ENCODE peak calls at places on chromosomes 13 and 19, in nine cellular contexts. X, A, H, K, V, Q, F, Z and E are unnamed samples.
A peak's percentile ranks its signal among the peaks of the same experiment; 100 is the strongest.

GRCh38 chr13:78993792-78994191 is 334.8 kb upstream of the OBI1 start:
- DNase-seq in X (no peak), A (no peak), H (no peak), K (no peak), V (no peak), Q (no peak), F (no peak), Z (no peak), E (no peak)

GRCh38 chr19:45128806-45129205 is 32.0 kb downstream of the NKPD1 start:
- DNase-seq in X (no peak), A (no peak), H (no peak), K (no peak), V (no peak), Q (no peak), F (no peak), Z (no peak), E (no peak)

GRCh38 chr19:47762615-47763308 is 15.7 kb upstream of the SELENOW start:
- DNase-seq in X (no peak), A (no peak), H (no peak), K (peak; percentile 72), V (no peak), Q (peak; percentile 82), F (no peak), Z (peak; percentile 51), E (peak; percentile 46)

GRCh38 chr19:1244693-1245451 is 3.3 kb downstream of the ATP5F1D start:
- DNase-seq in X (peak; percentile 91), A (peak; percentile 73), H (no peak), K (peak; percentile 90), V (no peak), Q (peak; percentile 95), F (no peak), Z (no peak), E (peak; percentile 87)

GRCh38 chr13:46297338-46297737 is 85.6 kb downstream of the LRRC63 start:
- DNase-seq in X (no peak), A (no peak), H (no peak), K (no peak), V (no peak), Q (no peak), F (no peak), Z (no peak), E (no peak)

GRCh38 chr19:55179570-55180484 is at the start of gene SYT5:
- DNase-seq in X (peak; percentile 62), A (peak; percentile 55), H (no peak), K (no peak), V (peak; percentile 42), Q (peak; percentile 77), F (peak; percentile 86), Z (peak; percentile 89), E (peak; percentile 33)

GRCh38 chr19:16197188-16197621 is 506 bp upstream of the AP1M1 start:
- DNase-seq in X (peak; percentile 99), A (no peak), H (no peak), K (no peak), V (no peak), Q (no peak), F (no peak), Z (no peak), E (no peak)

GRCh38 chr19:16040642-16041041 is 35.7 kb upstream of the TPM4 start:
- DNase-seq in X (peak; percentile 74), A (no peak), H (no peak), K (no peak), V (no peak), Q (no peak), F (no peak), Z (no peak), E (no peak)

GRCh38 chr19:35777411-35777841 is 2.1 kb downstream of the ARHGAP33 start:
- DNase-seq in X (no peak), A (no peak), H (no peak), K (peak; percentile 69), V (no peak), Q (no peak), F (no peak), Z (peak; percentile 75), E (no peak)

GRCh38 chr19:55325172-55325571 is at the start of gene TMEM150B:
- DNase-seq in X (no peak), A (no peak), H (no peak), K (no peak), V (no peak), Q (peak; percentile 67), F (no peak), Z (no peak), E (no peak)

GRCh38 chr13:36919206-36919832 is 719 bp downstream of the SMAD9 start:
- DNase-seq in X (no peak), A (peak; percentile 12), H (no peak), K (peak; percentile 78), V (no peak), Q (peak; percentile 84), F (peak; percentile 75), Z (peak; percentile 79), E (peak; percentile 37)

GRCh38 chr13:55190996-55191395 is 1949.7 kb upstream of the PRR20A start:
- DNase-seq in X (no peak), A (no peak), H (no peak), K (no peak), V (no peak), Q (no peak), F (no peak), Z (no peak), E (no peak)

DNA sequence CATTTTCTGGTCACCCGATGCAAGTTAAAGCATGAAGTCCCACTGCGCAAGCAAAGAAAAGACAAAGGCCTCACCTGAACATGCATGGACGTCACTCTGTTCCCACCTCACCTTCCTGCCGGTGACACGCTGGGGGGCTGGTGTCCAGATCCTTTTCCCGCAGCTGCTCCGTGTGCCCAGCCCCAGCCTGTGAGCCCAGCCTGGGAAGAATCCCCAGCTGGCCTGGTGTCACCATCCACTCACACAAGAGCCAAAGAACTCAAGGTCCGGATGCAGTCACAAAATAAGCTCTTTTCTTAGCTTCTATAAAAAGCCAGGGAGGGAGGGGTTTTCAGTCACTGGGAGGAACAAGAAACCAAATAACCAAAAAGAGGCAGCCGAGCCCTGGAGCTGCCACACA is 249.9 kb downstream of the COL4A1 start:
- DNase-seq in X (no peak), A (no peak), H (no peak), K (no peak), V (no peak), Q (no peak), F (no peak), Z (no peak), E (no peak)
- H3K27ac ChIP-seq in X (no peak overlapping the region), A (no peak overlapping the region), H (no peak overlapping the region), K (peak overlapping the region; percentile 81), V (no peak overlapping the region), Q (no peak overlapping the region), F (no peak overlapping the region), Z (no peak overlapping the region), E (no peak overlapping the region)

DNA sequence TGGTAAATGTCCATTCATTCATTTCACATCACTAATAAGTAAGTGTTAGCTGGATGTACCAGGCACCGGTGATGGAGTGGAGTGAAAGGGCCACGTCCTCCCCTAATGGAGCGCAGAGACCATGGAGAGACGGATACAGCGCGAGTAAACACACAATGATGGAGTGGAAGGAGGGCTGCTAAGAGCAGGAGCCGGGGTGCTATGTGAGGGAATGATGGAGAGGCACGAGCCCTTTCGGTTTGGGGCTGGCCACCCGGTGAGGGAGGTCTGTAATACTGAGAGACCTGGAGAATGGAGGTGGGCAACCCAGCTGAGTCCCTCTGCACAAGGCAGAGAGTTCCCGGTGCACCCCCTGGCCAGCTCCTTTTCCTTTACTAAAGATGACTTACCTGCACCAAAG is 53.7 kb downstream of the PEPD start:
- DNase-seq in X (no peak), A (no peak), H (no peak), K (peak; percentile 34), V (no peak), Q (no peak), F (no peak), Z (peak; percentile 35), E (no peak)
- H3K4me3 ChIP-seq in X (no peak overlapping the region), A (no peak overlapping the region), H (no peak overlapping the region), K (no peak overlapping the region), V (no peak overlapping the region), Q (no peak overlapping the region), F (no peak overlapping the region), Z (no peak overlapping the region), E (no peak overlapping the region)

GRCh38 chr13:24097064-24097463 is 63.5 kb upstream of the SPATA13 start:
- DNase-seq in X (no peak), A (no peak), H (no peak), K (no peak), V (no peak), Q (no peak), F (no peak), Z (no peak), E (no peak)
- H3K27ac ChIP-seq in X (no peak overlapping the region), A (no peak overlapping the region), H (no peak overlapping the region), K (no peak overlapping the region), V (no peak overlapping the region), Q (no peak overlapping the region), F (no peak overlapping the region), Z (no peak overlapping the region), E (no peak overlapping the region)

GRCh38 chr19:37716140-37716539 is 3.4 kb downstream of the ZNF607 start:
- DNase-seq in X (no peak), A (no peak), H (no peak), K (no peak), V (no peak), Q (no peak), F (no peak), Z (no peak), E (no peak)

GRCh38 chr19:37719111-37719926 is at the start of gene ZNF607:
- DNase-seq in X (peak; percentile 95), A (peak; percentile 93), H (peak; percentile 86), K (peak; percentile 95), V (peak; percentile 80), Q (peak; percentile 97), F (peak; percentile 97), Z (peak; percentile 98), E (peak; percentile 88)

GRCh38 chr19:37719927-37720265 is 335 bp upstream of the ZNF607 start:
- DNase-seq in X (no peak), A (no peak), H (no peak), K (no peak), V (no peak), Q (no peak), F (no peak), Z (no peak), E (no peak)

GRCh38 chr19:37718357-37718756 is 1.2 kb downstream of the ZNF607 start:
- DNase-seq in X (peak; percentile 7), A (peak; percentile 5), H (no peak), K (no peak), V (no peak), Q (no peak), F (peak; percentile 13), Z (peak; percentile 51), E (no peak)
- H3K4me3 ChIP-seq in X (no peak overlapping the region), A (peak overlapping the region; percentile 89), H (no peak overlapping the region), K (no peak overlapping the region), V (no peak overlapping the region), Q (peak overlapping the region; percentile 87), F (peak overlapping the region; percentile 91), Z (peak overlapping the region; percentile 85), E (peak overlapping the region; percentile 82)

DNA sequence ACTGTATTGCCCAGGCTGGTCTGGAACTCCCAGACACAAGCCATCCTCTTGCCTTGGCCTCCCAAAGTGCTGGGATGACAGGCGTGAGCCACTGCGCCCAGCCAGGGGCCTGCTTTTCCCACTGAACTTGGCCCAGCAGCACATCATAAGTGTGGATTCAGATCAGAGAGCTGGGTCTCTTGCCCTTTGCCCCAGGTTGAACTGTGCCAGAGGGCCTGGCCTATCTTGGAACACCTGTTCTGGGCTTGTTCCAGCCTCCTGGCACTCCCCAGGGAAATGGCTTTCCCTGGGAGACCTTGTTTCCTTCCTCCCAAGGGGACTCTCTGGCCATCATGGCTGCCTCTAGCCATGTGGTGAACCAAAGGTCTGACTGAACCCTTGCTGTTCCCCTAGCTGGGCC is 3.4 kb downstream of the CC2D1A start:
- DNase-seq in X (peak; percentile 95), A (peak; percentile 86), H (no peak), K (no peak), V (no peak), Q (peak; percentile 11), F (no peak), Z (no peak), E (no peak)
- H3K27ac ChIP-seq in X (peak overlapping the region; percentile 85), A (no peak overlapping the region), H (no peak overlapping the region), K (no peak overlapping the region), V (no peak overlapping the region), Q (no peak overlapping the region), F (no peak overlapping the region), Z (no peak overlapping the region), E (no peak overlapping the region)